ENCODE peak calls at places on chromosomes 5 and 9, in ten cellular contexts. M is uterus, Q is tibial nerve, A is neural progenitor cell, S is tibial artery, U is Peyer's patch, T is PC-3, H is GM23338, P is sigmoid colon, N is endodermal cell. K is an unnamed sample.

GRCh38 chr5:168106008-168106761 is 185.3 kb upstream of the WWC1 start:
- DNase-seq in M (no peak), Q (no peak), A (no peak), S (no peak), U (no peak), T (peak), H (no peak), P (no peak), N (no peak), K (no peak)

GRCh38 chr5:78597858-78598415 is 50.6 kb downstream of the LHFPL2 start:
- DNase-seq in M (no peak), Q (no peak), A (no peak), S (no peak), U (no peak), T (peak), H (no peak), P (no peak), N (no peak), K (no peak)

GRCh38 chr5:138975098-138975847 is 100.1 kb upstream of the LRRTM2 start:
- DNase-seq in M (peak), Q (no peak), A (no peak), S (no peak), U (no peak), T (no peak), H (no peak), P (peak), N (peak), K (peak)

GRCh38 chr5:158414333-158414762 is 555.4 kb upstream of the CLINT1 start:
- DNase-seq in M (peak), Q (no peak), A (no peak), S (no peak), U (no peak), T (no peak), H (no peak), P (peak), N (no peak), K (no peak)

GRCh38 chr5:20266068-20266467 is 278.1 kb upstream of the CDH18 start:
- DNase-seq in M (no peak), Q (no peak), A (no peak), S (no peak), U (no peak), T (peak), H (no peak), P (no peak), N (no peak), K (no peak)

GRCh38 chr5:109563189-109563588 is 126.5 kb upstream of the MAN2A1 start:
- DNase-seq in M (no peak), Q (no peak), A (no peak), S (no peak), U (no peak), T (no peak), H (no peak), P (no peak), N (no peak), K (no peak)

GRCh38 chr5:1840741-1841521 is 39.7 kb downstream of the NDUFS6 start:
- DNase-seq in M (no peak), Q (no peak), A (peak), S (no peak), U (peak), T (no peak), H (peak), P (no peak), N (peak), K (no peak)

GRCh38 chr9:7154650-7155049 is 396.9 kb downstream of the KDM4C start:
- DNase-seq in M (no peak), Q (no peak), A (no peak), S (no peak), U (no peak), T (no peak), H (no peak), P (no peak), N (no peak), K (no peak)

GRCh38 chr9:116574027-116574679 is 113.0 kb upstream of the TRIM32 start:
- DNase-seq in M (no peak), Q (no peak), A (no peak), S (no peak), U (no peak), T (no peak), H (no peak), P (no peak), N (no peak), K (no peak)

GRCh38 chr5:19790811-19791466 is 197.1 kb downstream of the CDH18 start:
- DNase-seq in M (no peak), Q (no peak), A (no peak), S (no peak), U (no peak), T (peak), H (no peak), P (no peak), N (no peak), K (no peak)

GRCh38 chr5:72178910-72179815 is 71.9 kb downstream of the MAP1B start:
- DNase-seq in M (peak), Q (peak), A (peak), S (peak), U (no peak), T (peak), H (peak), P (peak), N (peak), K (peak)

GRCh38 chr9:131485728-131486381 is 16.9 kb upstream of the POMT1 start:
- DNase-seq in M (no peak), Q (no peak), A (no peak), S (no peak), U (no peak), T (no peak), H (no peak), P (no peak), N (no peak), K (peak)

GRCh38 chr9:92350740-92351133 is 25.0 kb downstream of the CENPP start:
- DNase-seq in M (no peak), Q (no peak), A (no peak), S (no peak), U (no peak), T (no peak), H (no peak), P (no peak), N (no peak), K (no peak)

GRCh38 chr9:114264806-114265550 is 57.9 kb upstream of the ORM1 start:
- DNase-seq in M (no peak), Q (no peak), A (no peak), S (no peak), U (no peak), T (no peak), H (no peak), P (no peak), N (no peak), K (no peak)

GRCh38 chr9:70747335-70747734 is 332.9 kb upstream of the KLF9 start:
- DNase-seq in M (no peak), Q (no peak), A (no peak), S (no peak), U (no peak), T (no peak), H (no peak), P (no peak), N (no peak), K (no peak)

GRCh38 chr9:35749515-35750255 is 598 bp downstream of the RGP1 start:
- DNase-seq in M (peak), Q (no peak), A (peak), S (no peak), U (peak), T (peak), H (peak), P (no peak), N (peak), K (no peak)

GRCh38 chr5:96228449-96228848 is 204.6 kb downstream of the PCSK1 start:
- DNase-seq in M (no peak), Q (no peak), A (no peak), S (no peak), U (no peak), T (peak), H (no peak), P (no peak), N (no peak), K (no peak)

GRCh38 chr5:56496581-56497063 is 263.5 kb upstream of the ANKRD55 start:
- DNase-seq in M (no peak), Q (no peak), A (no peak), S (no peak), U (no peak), T (no peak), H (no peak), P (no peak), N (no peak), K (no peak)

GRCh38 chr5:138967806-138968448 is 92.8 kb upstream of the LRRTM2 start:
- DNase-seq in M (no peak), Q (no peak), A (no peak), S (peak), U (peak), T (no peak), H (no peak), P (no peak), N (no peak), K (no peak)

GRCh38 chr5:122192477-122192876 is 63.1 kb downstream of the ZNF474 start:
- DNase-seq in M (no peak), Q (no peak), A (no peak), S (no peak), U (no peak), T (no peak), H (no peak), P (no peak), N (peak), K (no peak)

GRCh38 chr5:66174338-66174737 is 30.2 kb downstream of the SREK1 start:
- DNase-seq in M (no peak), Q (no peak), A (no peak), S (no peak), U (no peak), T (peak), H (peak), P (no peak), N (no peak), K (no peak)

GRCh38 chr5:41270423-41271251 is 57.3 kb upstream of the C6 start:
- DNase-seq in M (peak), Q (no peak), A (peak), S (no peak), U (no peak), T (peak), H (peak), P (peak), N (peak), K (no peak)

GRCh38 chr9:20117482-20117881 is 328.6 kb upstream of the SLC24A2 start:
- DNase-seq in M (no peak), Q (no peak), A (no peak), S (no peak), U (no peak), T (no peak), H (no peak), P (no peak), N (no peak), K (no peak)

GRCh38 chr9:130220351-130220750 is 45.2 kb upstream of the HMCN2 start:
- DNase-seq in M (peak), Q (no peak), A (peak), S (no peak), U (no peak), T (no peak), H (peak), P (no peak), N (peak), K (no peak)

GRCh38 chr9:83355729-83356128 is 182.5 kb downstream of the FRMD3 start:
- DNase-seq in M (no peak), Q (no peak), A (no peak), S (no peak), U (no peak), T (no peak), H (no peak), P (no peak), N (no peak), K (no peak)

GRCh38 chr5:132425009-132425937 is 55.8 kb downstream of the SLC22A5 start:
- DNase-seq in M (no peak), Q (no peak), A (no peak), S (no peak), U (no peak), T (peak), H (no peak), P (peak), N (no peak), K (no peak)

GRCh38 chr5:139182528-139183296 is 15.5 kb downstream of the SIL1 start:
- DNase-seq in M (no peak), Q (no peak), A (no peak), S (no peak), U (no peak), T (no peak), H (no peak), P (no peak), N (no peak), K (no peak)

GRCh38 chr5:171676286-171676944 is 109.2 kb upstream of the SMIM23 start:
- DNase-seq in M (no peak), Q (no peak), A (no peak), S (no peak), U (no peak), T (no peak), H (no peak), P (no peak), N (peak), K (no peak)

GRCh38 chr5:96051401-96051830 is 89.8 kb upstream of the ELL2 start:
- DNase-seq in M (no peak), Q (no peak), A (no peak), S (no peak), U (no peak), T (peak), H (no peak), P (no peak), N (no peak), K (no peak)

GRCh38 chr9:86977205-86977835 is 30.0 kb upstream of the GAS1 start:
- DNase-seq in M (no peak), Q (no peak), A (no peak), S (no peak), U (no peak), T (no peak), H (no peak), P (no peak), N (no peak), K (no peak)

GRCh38 chr9:91420471-91421021 is 3.1 kb downstream of the NFIL3 start:
- DNase-seq in M (no peak), Q (no peak), A (no peak), S (no peak), U (no peak), T (no peak), H (no peak), P (no peak), N (no peak), K (no peak)

GRCh38 chr5:31492824-31493223 is 39.1 kb downstream of the DROSHA start:
- DNase-seq in M (no peak), Q (no peak), A (no peak), S (no peak), U (no peak), T (no peak), H (peak), P (no peak), N (peak), K (no peak)

GRCh38 chr5:118736396-118736795 is 252.0 kb downstream of the DTWD2 start:
- DNase-seq in M (no peak), Q (no peak), A (no peak), S (no peak), U (no peak), T (no peak), H (no peak), P (no peak), N (no peak), K (no peak)

GRCh38 chr5:132272341-132273210 is 15.1 kb downstream of the PDLIM4 start:
- DNase-seq in M (peak), Q (peak), A (peak), S (peak), U (peak), T (peak), H (peak), P (peak), N (peak), K (peak)

GRCh38 chr9:111965566-111966019 is 69.0 kb downstream of the UGCG start:
- DNase-seq in M (no peak), Q (no peak), A (no peak), S (no peak), U (no peak), T (peak), H (no peak), P (no peak), N (no peak), K (no peak)

GRCh38 chr9:98569491-98569890 is 139.2 kb downstream of the GABBR2 start:
- DNase-seq in M (no peak), Q (no peak), A (no peak), S (no peak), U (no peak), T (no peak), H (no peak), P (no peak), N (no peak), K (no peak)

GRCh38 chr5:173282916-173283315 is 45.3 kb downstream of the STC2 start:
- DNase-seq in M (no peak), Q (no peak), A (no peak), S (no peak), U (no peak), T (no peak), H (no peak), P (no peak), N (no peak), K (no peak)
- H3K27ac ChIP-seq in M (no peak), Q (no peak), A (no peak), S (no peak), U (no peak), T (no peak), H (no peak), P (no peak), N (no peak), K (no peak)

GRCh38 chr5:162607879-162608278 is 540.3 kb downstream of the GABRG2 start:
- DNase-seq in M (no peak), Q (no peak), A (no peak), S (no peak), U (no peak), T (no peak), H (peak), P (no peak), N (peak), K (no peak)
- TF ChIP-seq CTCF in M (no peak), Q (no peak), A (peak), S (no peak), U (no peak), T (no peak), H (peak), P (no peak), N (peak), K (no peak)

GRCh38 chr5:102797485-102797884 is 42.4 kb downstream of the PAM start:
- DNase-seq in M (no peak), Q (no peak), A (no peak), S (no peak), U (no peak), T (no peak), H (no peak), P (no peak), N (no peak), K (no peak)
- H3K27ac ChIP-seq in M (no peak), Q (no peak), A (no peak), S (no peak), U (no peak), T (no peak), H (no peak), P (no peak), N (no peak), K (peak)

GRCh38 chr5:43231977-43232376 is 40.0 kb downstream of the NIM1K start:
- DNase-seq in M (no peak), Q (no peak), A (no peak), S (no peak), U (no peak), T (peak), H (peak), P (no peak), N (peak), K (no peak)
- TF ChIP-seq CTCF in M (no peak), Q (no peak), A (peak), S (no peak), U (no peak), T (peak), H (peak), P (no peak), N (peak), K (no peak)

GRCh38 chr5:156271569-156271968 is 55.4 kb upstream of the SGCD start:
- DNase-seq in M (no peak), Q (no peak), A (no peak), S (no peak), U (no peak), T (no peak), H (no peak), P (no peak), N (no peak), K (no peak)
- H3K27ac ChIP-seq in M (no peak), Q (no peak), A (no peak), S (no peak), U (no peak), T (no peak), H (no peak), P (no peak), N (no peak), K (peak)

DNA sequence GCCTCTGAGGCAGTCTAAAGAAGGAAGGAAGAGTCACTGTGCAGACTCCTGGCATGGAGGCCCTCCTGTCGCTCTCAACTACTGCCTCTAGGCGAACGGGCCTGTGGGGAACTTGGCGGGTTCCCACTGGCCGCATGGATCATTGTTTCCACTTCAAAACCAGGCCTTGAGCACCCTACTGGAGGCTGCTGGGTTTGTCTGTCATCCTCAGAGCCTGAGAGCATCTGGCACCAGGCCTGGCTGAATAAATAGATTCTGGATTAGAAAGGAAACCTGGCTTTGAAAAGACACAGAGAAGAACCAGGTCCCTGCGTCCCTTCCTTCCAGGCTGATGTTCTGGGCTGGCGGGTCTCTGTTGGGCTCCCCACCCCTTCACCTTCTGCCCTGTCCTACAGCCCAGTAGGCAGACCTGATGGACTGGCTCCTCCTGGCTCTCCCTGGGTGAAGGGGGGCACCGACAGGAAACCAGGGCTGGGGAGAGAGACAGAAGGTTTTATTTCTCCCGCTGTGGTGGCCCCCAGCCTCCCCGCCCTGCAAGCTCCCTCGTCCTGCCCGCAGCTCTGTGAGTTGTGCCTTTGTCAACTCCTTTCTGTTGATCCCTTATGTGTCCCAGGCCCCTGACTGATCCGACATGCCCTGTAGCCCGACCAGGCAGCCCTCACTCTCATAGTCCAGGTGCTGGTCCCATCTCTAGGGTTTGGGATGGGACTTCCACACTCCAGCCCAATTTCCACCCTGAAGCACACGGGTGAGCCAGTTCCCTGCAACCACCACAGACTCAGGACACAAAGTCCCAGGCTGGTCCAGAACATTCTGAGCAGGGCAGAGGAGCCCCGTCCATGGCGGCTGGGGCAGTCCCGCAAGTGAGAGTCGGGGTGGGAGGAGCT is 50.1 kb downstream of the ADAMTS2 start:
- DNase-seq in M (no peak), Q (no peak), A (no peak), S (peak), U (peak), T (no peak), H (no peak), P (peak), N (no peak), K (peak)
- TF ChIP-seq CTCF in M (no peak), Q (no peak), A (no peak), S (peak), U (no peak), T (no peak), H (no peak), P (no peak), N (no peak), K (no peak)

GRCh38 chr9:133585481-133586367 is 23.5 kb downstream of the FAM163B start:
- DNase-seq in M (no peak), Q (no peak), A (peak), S (no peak), U (no peak), T (no peak), H (peak), P (no peak), N (no peak), K (no peak)

GRCh38 chr9:133583586-133583985 is 25.6 kb downstream of the FAM163B start:
- DNase-seq in M (no peak), Q (no peak), A (no peak), S (no peak), U (no peak), T (no peak), H (no peak), P (no peak), N (no peak), K (no peak)

GRCh38 chr9:133583111-133583510 is 26.1 kb downstream of the FAM163B start:
- DNase-seq in M (no peak), Q (no peak), A (no peak), S (no peak), U (no peak), T (no peak), H (no peak), P (no peak), N (no peak), K (no peak)

GRCh38 chr9:133584167-133584558 is 25.0 kb downstream of the FAM163B start:
- DNase-seq in M (no peak), Q (no peak), A (no peak), S (no peak), U (no peak), T (no peak), H (no peak), P (no peak), N (no peak), K (no peak)

GRCh38 chr9:133584559-133585476 is 24.4 kb downstream of the FAM163B start:
- DNase-seq in M (no peak), Q (no peak), A (peak), S (no peak), U (no peak), T (no peak), H (peak), P (no peak), N (peak), K (no peak)
- H3K27ac ChIP-seq in M (no peak), Q (no peak), A (no peak), S (no peak), U (no peak), T (no peak), H (peak), P (peak), N (peak), K (no peak)

GRCh38 chr9:121779381-121780117 is 128.1 kb downstream of the DAB2IP start:
- DNase-seq in M (peak), Q (no peak), A (peak), S (peak), U (no peak), T (no peak), H (no peak), P (peak), N (no peak), K (no peak)
- TF ChIP-seq CTCF in M (no peak), Q (no peak), A (no peak), S (no peak), U (no peak), T (no peak), H (no peak), P (no peak), N (no peak), K (no peak)